ENCODE peak calls at places on chromosomes 2 and 18, in six cellular contexts. One of them, this sample, is unnamed.

GRCh38 chr2:98912221-98912851 is 23.7 kb downstream of the CRACDL start:
- DNase-seq in sigmoid colon: peak
- DNase-seq in breast epithelium: no peak
- DNase-seq in NB4: no peak
- DNase-seq in IMR-90: peak
- DNase-seq in A549: peak
- DNase-seq in this sample: peak

GRCh38 chr18:22168360-22168921 is 948 bp upstream of the GATA6 start:
- DNase-seq in sigmoid colon: no peak
- DNase-seq in breast epithelium: no peak
- DNase-seq in NB4: peak
- DNase-seq in IMR-90: no peak
- DNase-seq in A549: peak
- DNase-seq in this sample: no peak

GRCh38 chr2:20421336-20421987 is 25.4 kb upstream of the RHOB start:
- DNase-seq in sigmoid colon: no peak
- DNase-seq in breast epithelium: no peak
- DNase-seq in NB4: no peak
- DNase-seq in IMR-90: no peak
- DNase-seq in A549: no peak
- DNase-seq in this sample: no peak

GRCh38 chr18:48230459-48231113 is 178.6 kb downstream of the ZBTB7C start:
- DNase-seq in sigmoid colon: no peak
- DNase-seq in breast epithelium: peak
- DNase-seq in NB4: peak
- DNase-seq in IMR-90: peak
- DNase-seq in A549: peak
- DNase-seq in this sample: peak

GRCh38 chr18:22185723-22186386 is 16.5 kb downstream of the GATA6 start:
- DNase-seq in sigmoid colon: no peak
- DNase-seq in breast epithelium: no peak
- DNase-seq in NB4: no peak
- DNase-seq in IMR-90: no peak
- DNase-seq in A549: no peak
- DNase-seq in this sample: no peak

GRCh38 chr2:236862961-236863728 is 222.5 kb upstream of the COPS8 start:
- DNase-seq in sigmoid colon: peak
- DNase-seq in breast epithelium: no peak
- DNase-seq in NB4: no peak
- DNase-seq in IMR-90: peak
- DNase-seq in A549: no peak
- DNase-seq in this sample: no peak

GRCh38 chr2:9979977-9980376 is 28.5 kb downstream of the GRHL1 start:
- DNase-seq in sigmoid colon: no peak
- DNase-seq in breast epithelium: no peak
- DNase-seq in NB4: no peak
- DNase-seq in IMR-90: no peak
- DNase-seq in A549: no peak
- DNase-seq in this sample: no peak

GRCh38 chr18:394997-395383 is 105.5 kb downstream of the COLEC12 start:
- DNase-seq in sigmoid colon: peak
- DNase-seq in breast epithelium: no peak
- DNase-seq in NB4: no peak
- DNase-seq in IMR-90: peak
- DNase-seq in A549: no peak
- DNase-seq in this sample: no peak

GRCh38 chr2:111984213-111984604 is 70.9 kb upstream of the TMEM87B start:
- DNase-seq in sigmoid colon: no peak
- DNase-seq in breast epithelium: no peak
- DNase-seq in NB4: no peak
- DNase-seq in IMR-90: no peak
- DNase-seq in A549: no peak
- DNase-seq in this sample: no peak

GRCh38 chr18:2625217-2625616 is 30.3 kb upstream of the SMCHD1 start:
- DNase-seq in sigmoid colon: no peak
- DNase-seq in breast epithelium: no peak
- DNase-seq in NB4: no peak
- DNase-seq in IMR-90: no peak
- DNase-seq in A549: no peak
- DNase-seq in this sample: no peak

GRCh38 chr2:29269095-29270090 is 154.2 kb downstream of the CLIP4 start:
- DNase-seq in sigmoid colon: peak
- DNase-seq in breast epithelium: no peak
- DNase-seq in NB4: peak
- DNase-seq in IMR-90: no peak
- DNase-seq in A549: no peak
- DNase-seq in this sample: no peak

GRCh38 chr2:242085941-242086621 is 216.6 kb downstream of the RTP5 start:
- DNase-seq in sigmoid colon: peak
- DNase-seq in breast epithelium: no peak
- DNase-seq in NB4: peak
- DNase-seq in IMR-90: peak
- DNase-seq in A549: no peak
- DNase-seq in this sample: no peak

GRCh38 chr2:242088471-242089212 is 219.1 kb downstream of the RTP5 start:
- DNase-seq in sigmoid colon: peak
- DNase-seq in breast epithelium: peak
- DNase-seq in NB4: peak
- DNase-seq in IMR-90: peak
- DNase-seq in A549: peak
- DNase-seq in this sample: peak
- TF ChIP-seq POLR2A in sigmoid colon: peak
- TF ChIP-seq POLR2A in breast epithelium: no peak
- TF ChIP-seq POLR2A in NB4: peak
- TF ChIP-seq POLR2A in IMR-90: no peak
- TF ChIP-seq POLR2A in A549: no peak
- TF ChIP-seq POLR2A in this sample: peak

GRCh38 chr2:191679818-191680600 is 2.1 kb downstream of the NABP1 start:
- DNase-seq in sigmoid colon: no peak
- DNase-seq in breast epithelium: no peak
- DNase-seq in NB4: peak
- DNase-seq in IMR-90: peak
- DNase-seq in A549: peak
- DNase-seq in this sample: no peak

GRCh38 chr2:191678437-191679110 is 638 bp downstream of the NABP1 start:
- DNase-seq in sigmoid colon: peak
- DNase-seq in breast epithelium: no peak
- DNase-seq in NB4: peak
- DNase-seq in IMR-90: no peak
- DNase-seq in A549: peak
- DNase-seq in this sample: no peak

GRCh38 chr2:191675807-191676667 is 1.9 kb upstream of the NABP1 start:
- DNase-seq in sigmoid colon: peak
- DNase-seq in breast epithelium: no peak
- DNase-seq in NB4: peak
- DNase-seq in IMR-90: no peak
- DNase-seq in A549: no peak
- DNase-seq in this sample: no peak

GRCh38 chr2:191677091-191677645 is 768 bp upstream of the NABP1 start:
- DNase-seq in sigmoid colon: peak
- DNase-seq in breast epithelium: no peak
- DNase-seq in NB4: peak
- DNase-seq in IMR-90: peak
- DNase-seq in A549: peak
- DNase-seq in this sample: no peak

DNA sequence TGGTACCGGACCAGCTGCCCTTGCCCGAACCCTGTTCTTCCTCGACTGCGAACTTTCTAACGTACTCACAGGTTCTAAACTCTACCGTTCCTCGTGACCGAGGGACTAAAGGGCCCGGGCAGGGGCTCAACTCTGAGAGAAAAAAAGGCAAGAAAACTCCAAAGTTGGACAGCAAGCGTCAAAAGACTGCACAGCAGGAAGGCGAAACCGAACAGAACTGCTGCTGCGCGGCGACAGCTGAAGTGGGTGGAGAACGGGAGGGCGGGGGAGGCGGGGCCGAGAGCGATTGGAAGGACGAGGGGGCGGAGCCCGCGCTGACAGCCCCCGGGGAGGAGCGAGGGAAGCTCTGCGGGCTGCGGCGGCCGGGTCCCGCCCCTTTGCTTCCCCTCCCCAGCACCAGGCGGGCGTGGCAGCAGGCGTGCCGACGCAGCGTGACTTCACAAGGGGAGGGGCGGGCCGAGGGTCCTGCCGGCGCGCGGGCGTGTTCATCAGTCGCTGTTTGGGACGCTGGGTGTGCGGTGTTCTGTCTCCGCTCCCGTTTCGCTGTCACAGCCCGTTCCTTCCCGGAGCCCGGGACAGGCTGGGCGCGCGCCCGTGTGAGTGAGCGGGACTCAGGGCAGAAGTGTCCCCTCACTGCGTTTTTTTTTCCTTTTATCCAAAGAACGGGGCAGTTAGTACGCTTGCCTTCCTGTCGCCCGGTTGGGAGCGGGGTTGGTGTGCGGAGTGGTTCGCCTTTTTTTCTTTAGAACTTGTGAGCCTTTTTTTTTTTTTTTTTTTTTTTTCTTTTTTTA is at the start of gene NABP1:
- DNase-seq in sigmoid colon: peak
- DNase-seq in breast epithelium: peak
- DNase-seq in NB4: peak
- DNase-seq in IMR-90: peak
- DNase-seq in A549: peak
- DNase-seq in this sample: peak
- TF ChIP-seq POLR2A in sigmoid colon: peak
- TF ChIP-seq POLR2A in breast epithelium: peak
- TF ChIP-seq POLR2A in NB4: peak
- TF ChIP-seq POLR2A in IMR-90: peak
- TF ChIP-seq POLR2A in A549: peak
- TF ChIP-seq POLR2A in this sample: peak

DNA sequence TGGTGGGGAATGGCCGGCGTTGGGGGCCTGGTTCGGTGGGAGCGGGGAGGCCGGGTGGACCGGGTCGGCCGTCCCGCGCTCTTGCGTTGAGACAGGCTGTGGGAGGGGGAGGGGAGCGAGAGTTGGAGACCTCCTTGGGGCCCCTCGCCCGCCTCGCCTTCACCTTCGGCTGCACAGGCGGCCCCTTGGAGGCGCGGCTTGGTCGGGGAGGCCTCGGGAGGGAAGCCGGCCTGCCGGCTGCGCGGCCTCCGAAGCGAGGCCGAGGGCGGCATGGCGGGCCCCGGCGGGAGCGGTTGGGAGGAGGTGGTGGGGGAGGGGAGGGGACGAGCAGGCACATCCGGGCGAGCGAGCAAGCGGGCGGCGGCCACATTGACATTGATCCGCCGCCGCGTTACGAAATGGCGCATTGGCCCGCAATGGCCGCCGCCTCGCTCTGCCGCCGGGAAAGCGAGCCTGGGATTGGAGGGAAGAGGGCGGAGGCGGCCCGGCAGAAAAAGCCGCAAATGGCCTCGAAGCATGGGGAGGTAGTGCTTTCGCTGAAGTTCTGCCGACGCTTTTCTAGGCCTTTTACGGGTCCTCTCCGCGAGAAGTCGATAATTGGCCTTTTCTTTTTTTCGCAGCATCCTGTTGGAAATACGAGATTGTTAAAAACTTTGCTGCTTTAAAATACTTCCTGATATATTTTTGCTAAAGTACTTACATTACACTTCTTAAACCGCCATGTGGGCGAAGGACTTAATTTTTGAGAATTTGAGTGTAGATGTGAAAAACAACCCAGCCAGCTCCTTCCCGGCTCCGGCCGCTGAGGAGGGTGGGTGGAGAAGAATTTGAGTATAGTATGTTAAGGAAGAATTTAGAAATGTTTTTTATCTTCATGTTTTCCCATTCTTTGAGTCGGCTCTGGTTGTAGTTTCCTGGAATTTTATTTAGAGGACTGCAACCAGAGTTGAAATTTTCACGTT is 582 bp downstream of the HNRNPA3 start:
- DNase-seq in sigmoid colon: peak
- DNase-seq in breast epithelium: peak
- DNase-seq in NB4: peak
- DNase-seq in IMR-90: peak
- DNase-seq in A549: peak
- DNase-seq in this sample: peak
- TF ChIP-seq POLR2A in sigmoid colon: no peak
- TF ChIP-seq POLR2A in breast epithelium: no peak
- TF ChIP-seq POLR2A in NB4: peak
- TF ChIP-seq POLR2A in IMR-90: peak
- TF ChIP-seq POLR2A in A549: no peak
- TF ChIP-seq POLR2A in this sample: peak

DNA sequence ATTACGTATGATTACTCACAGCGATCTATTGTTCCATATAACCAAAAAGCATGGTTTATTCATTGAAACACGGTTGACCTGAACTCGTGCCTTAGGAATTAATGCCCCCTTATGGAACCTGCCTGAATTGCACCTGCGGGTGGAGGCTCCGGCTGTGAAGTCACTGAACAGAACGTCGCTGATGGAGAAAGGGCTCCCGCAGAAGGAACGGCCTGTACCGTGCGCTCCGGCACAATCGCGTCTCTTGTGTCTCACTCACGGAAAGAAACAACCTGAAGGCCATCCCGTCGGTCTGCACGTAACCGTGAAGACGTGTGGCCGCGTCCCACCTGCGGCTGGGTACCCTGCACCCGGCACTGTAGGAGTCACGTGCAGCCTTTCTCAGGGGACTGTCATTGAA is 133.1 kb downstream of the NFATC1 start:
- DNase-seq in sigmoid colon: peak
- DNase-seq in breast epithelium: no peak
- DNase-seq in NB4: peak
- DNase-seq in IMR-90: peak
- DNase-seq in A549: peak
- DNase-seq in this sample: peak
- TF ChIP-seq POLR2A in sigmoid colon: no peak
- TF ChIP-seq POLR2A in breast epithelium: no peak
- TF ChIP-seq POLR2A in NB4: no peak
- TF ChIP-seq POLR2A in IMR-90: peak
- TF ChIP-seq POLR2A in A549: no peak
- TF ChIP-seq POLR2A in this sample: no peak

GRCh38 chr2:241509408-241509784 is 1.0 kb upstream of the STK25 start:
- DNase-seq in sigmoid colon: no peak
- DNase-seq in breast epithelium: no peak
- DNase-seq in NB4: no peak
- DNase-seq in IMR-90: no peak
- DNase-seq in A549: no peak
- DNase-seq in this sample: no peak

GRCh38 chr2:241507430-241508239 is 749 bp downstream of the STK25 start:
- DNase-seq in sigmoid colon: no peak
- DNase-seq in breast epithelium: no peak
- DNase-seq in NB4: peak
- DNase-seq in IMR-90: peak
- DNase-seq in A549: peak
- DNase-seq in this sample: peak

GRCh38 chr2:241506793-241507429 is 1.5 kb downstream of the STK25 start:
- DNase-seq in sigmoid colon: no peak
- DNase-seq in breast epithelium: no peak
- DNase-seq in NB4: no peak
- DNase-seq in IMR-90: no peak
- DNase-seq in A549: no peak
- DNase-seq in this sample: no peak

GRCh38 chr2:241508240-241508509 is 209 bp downstream of the STK25 start:
- DNase-seq in sigmoid colon: no peak
- DNase-seq in breast epithelium: no peak
- DNase-seq in NB4: no peak
- DNase-seq in IMR-90: no peak
- DNase-seq in A549: no peak
- DNase-seq in this sample: no peak

GRCh38 chr2:241508510-241509407 is at the start of gene STK25:
- DNase-seq in sigmoid colon: peak
- DNase-seq in breast epithelium: peak
- DNase-seq in NB4: peak
- DNase-seq in IMR-90: peak
- DNase-seq in A549: peak
- DNase-seq in this sample: peak
- TF ChIP-seq POLR2A in sigmoid colon: no peak
- TF ChIP-seq POLR2A in breast epithelium: peak
- TF ChIP-seq POLR2A in NB4: peak
- TF ChIP-seq POLR2A in IMR-90: peak
- TF ChIP-seq POLR2A in A549: peak
- TF ChIP-seq POLR2A in this sample: peak

This sample was measured in H54.